ENCODE peak calls at places on chromosomes 13 and 19, in six cellular contexts. H, L, O, D, M and C are unnamed samples.

GRCh38 chr19:13925990-13926389 is 12.2 kb downstream of the PODNL1 start:
- DNase-seq in L (no peak), O (no peak), M (no peak), H (no peak), D (no peak), C (no peak)

GRCh38 chr19:49272204-49272603 is 52.8 kb downstream of the SLC6A16 start:
- DNase-seq in D (no peak), H (no peak), M (no peak), L (no peak), O (no peak), C (peak; percentile 98)

GRCh38 chr19:15195381-15195964 is 5.3 kb downstream of the NOTCH3 start:
- DNase-seq in D (peak; percentile 97), H (peak; percentile 53), L (peak; percentile 69), M (peak; percentile 74), O (no peak), C (peak; percentile 96)

GRCh38 chr13:66618702-66619101 is 611.4 kb downstream of the PCDH9 start:
- DNase-seq in M (no peak), H (no peak), L (no peak), D (no peak), O (no peak), C (peak; percentile 53)

GRCh38 chr13:101624210-101624922 is 171.9 kb downstream of the ITGBL1 start:
- DNase-seq in H (no peak), M (no peak), L (no peak), O (no peak), D (no peak), C (no peak)

GRCh38 chr13:28983661-28984060 is 163.5 kb downstream of the MTUS2 start:
- DNase-seq in H (no peak), O (no peak), L (no peak), D (no peak), M (no peak), C (no peak)

GRCh38 chr13:103866041-103866440 is 799.8 kb upstream of the SLC10A2 start:
- DNase-seq in L (no peak), M (no peak), O (no peak), D (no peak), H (no peak), C (no peak)

GRCh38 chr13:99416411-99417121 is 84.7 kb upstream of the TM9SF2 start:
- DNase-seq in H (no peak), L (no peak), D (no peak), M (no peak), O (no peak), C (no peak)

GRCh38 chr19:12757544-12758274 is 6.1 kb downstream of the BEST2 start:
- DNase-seq in M (peak; percentile 51), L (no peak), H (peak; percentile 49), O (no peak), D (peak; percentile 80), C (peak; percentile 65)

GRCh38 chr19:10292206-10292788 is 2.5 kb downstream of the ICAM5 start:
- DNase-seq in M (peak; percentile 92), L (peak; percentile 92), H (peak; percentile 53), D (peak; percentile 82), O (peak; percentile 53), C (peak; percentile 85)

GRCh38 chr19:5246554-5247155 is 94.0 kb downstream of the PTPRS start:
- DNase-seq in M (no peak), O (no peak), L (no peak), D (no peak), H (no peak), C (no peak)

GRCh38 chr13:41960195-41960699 is 662 bp downstream of the VWA8 start:
- DNase-seq in H (no peak), O (no peak), M (no peak), D (no peak), L (no peak), C (peak; percentile 62)

GRCh38 chr13:36366023-36366422 is 19.8 kb upstream of the SPART start:
- DNase-seq in H (no peak), M (no peak), D (no peak), O (no peak), L (no peak), C (no peak)

GRCh38 chr19:11373166-11373884 is 1.1 kb upstream of the SWSAP1 start:
- DNase-seq in D (no peak), L (no peak), M (no peak), O (no peak), H (no peak), C (peak; percentile 82)

GRCh38 chr19:29872224-29872731 is 60.5 kb downstream of the CCNE1 start:
- DNase-seq in M (no peak), L (no peak), D (no peak), H (no peak), O (no peak), C (peak; percentile 19)

GRCh38 chr19:34243876-34244578 is 10.3 kb upstream of the GARRE1 start:
- DNase-seq in L (no peak), O (no peak), M (no peak), H (no peak), D (no peak), C (no peak)

GRCh38 chr19:23771348-23771747 is 12.7 kb upstream of the ZNF681 start:
- DNase-seq in O (no peak), M (no peak), D (no peak), L (no peak), H (no peak), C (no peak)

GRCh38 chr19:46755077-46755852 is 9.0 kb upstream of the STRN4 start:
- DNase-seq in L (no peak), H (peak; percentile 52), M (no peak), O (no peak), D (peak; percentile 87), C (no peak)

GRCh38 chr19:35318679-35319448 is 10.1 kb upstream of the CD22 start:
- DNase-seq in D (peak; percentile 77), O (no peak), M (peak; percentile 70), H (peak; percentile 74), L (peak; percentile 85), C (peak; percentile 69)

DNA sequence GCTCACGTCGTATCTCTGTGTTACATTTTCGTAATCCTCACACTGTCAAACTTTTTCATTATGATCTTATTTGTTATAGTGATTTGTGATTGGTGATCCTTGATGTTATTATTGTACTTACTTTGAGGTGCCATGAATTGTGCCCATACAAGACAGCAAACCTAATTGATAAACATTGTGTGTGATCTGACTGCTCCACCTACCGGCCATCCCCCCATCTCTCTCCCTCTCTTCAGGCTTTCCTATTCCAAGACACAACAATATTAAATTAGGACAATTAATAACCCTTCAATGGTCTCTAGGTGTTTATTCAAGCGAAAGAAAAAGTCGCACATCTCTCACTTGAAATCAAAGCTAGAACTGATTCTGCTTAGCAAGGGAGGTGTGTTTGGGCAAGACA is 349.3 kb downstream of the RBM26 start:
- DNase-seq in O (no peak), L (no peak), M (no peak), D (no peak), H (no peak), C (no peak)
- TF ChIP-seq CTCF in O (peak; percentile 28), L (no peak), M (no peak), D (no peak), H (no peak), C (no peak)

DNA sequence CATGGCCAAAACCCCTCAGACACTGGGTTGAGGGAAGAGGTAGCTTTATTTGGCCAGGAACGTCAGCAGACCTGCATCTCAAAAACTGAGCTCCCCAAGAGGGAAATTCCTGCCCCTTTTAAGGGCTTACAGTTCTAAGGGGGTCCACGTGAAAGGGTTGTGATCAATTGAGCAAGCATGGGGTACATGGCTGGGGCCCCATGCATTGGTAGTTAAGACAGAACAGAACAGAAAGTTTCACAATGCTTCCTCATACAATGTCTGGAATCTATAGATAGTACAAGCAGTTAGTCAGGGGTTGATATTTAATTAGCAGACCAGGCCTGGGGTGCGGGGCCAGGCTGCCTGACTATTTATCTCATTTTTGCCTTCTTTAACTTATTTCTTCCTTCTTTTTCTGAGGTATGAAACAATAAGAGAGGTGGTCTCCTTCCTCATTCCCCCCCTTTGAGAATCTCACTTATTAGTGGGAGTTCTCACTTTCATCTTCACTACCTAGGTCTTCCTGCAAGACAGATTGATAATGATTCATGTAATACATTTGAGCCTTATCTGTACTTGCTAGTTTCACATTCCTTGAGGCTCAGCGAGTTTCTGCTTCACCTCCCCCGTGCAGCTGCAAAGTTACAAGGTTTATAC is 84.8 kb downstream of the SLC25A15 start:
- DNase-seq in O (no peak), H (no peak), L (no peak), D (no peak), M (no peak), C (no peak)
- H3K4me3 ChIP-seq in O (no peak overlapping the region), H (no peak overlapping the region), L (no peak overlapping the region), D (no peak overlapping the region), M (no peak overlapping the region), C (no peak overlapping the region)

DNA sequence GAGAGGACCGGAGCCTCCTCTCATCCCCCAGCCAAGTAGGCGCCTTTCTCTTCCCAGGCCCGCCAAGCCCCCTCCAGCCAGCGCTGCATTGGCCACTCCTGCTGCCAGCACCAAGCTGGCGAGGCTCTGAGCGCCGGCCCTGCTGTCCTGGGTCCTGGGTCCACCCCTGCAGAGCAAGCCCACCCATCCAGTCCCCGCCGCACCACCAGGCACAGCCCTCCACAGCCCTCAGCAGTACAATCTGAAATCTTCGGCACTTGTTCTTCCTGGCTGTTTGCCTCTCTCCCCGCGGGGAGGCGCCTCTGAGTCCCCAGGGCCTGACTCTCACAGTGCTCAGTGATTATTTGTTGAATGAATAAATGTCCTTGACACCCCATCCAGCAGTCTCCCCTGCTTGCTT is 236.4 kb upstream of the SGCG start:
- DNase-seq in L (no peak), O (no peak), H (no peak), M (no peak), D (no peak), C (no peak)
- TF ChIP-seq CTCF in L (no peak), O (no peak), H (no peak), M (no peak), D (no peak), C (no peak)

GRCh38 chr13:58949646-58950045 is 1214.1 kb downstream of the DIAPH3 start:
- DNase-seq in O (no peak), H (no peak), M (no peak), L (no peak), D (no peak), C (no peak)

GRCh38 chr13:58950911-58951310 is 1212.8 kb downstream of the DIAPH3 start:
- DNase-seq in D (no peak), L (no peak), O (no peak), M (no peak), H (no peak), C (no peak)

GRCh38 chr13:58955546-58956385 is 1208.0 kb downstream of the DIAPH3 start:
- DNase-seq in O (no peak), M (no peak), H (no peak), L (no peak), D (no peak), C (no peak)

GRCh38 chr13:58953638-58954037 is 1210.1 kb downstream of the DIAPH3 start:
- DNase-seq in D (no peak), H (no peak), L (no peak), O (peak; percentile 34), M (no peak), C (no peak)
- H3K4me3 ChIP-seq in D (no peak overlapping the region), H (no peak overlapping the region), L (no peak overlapping the region), O (no peak overlapping the region), M (no peak overlapping the region), C (no peak overlapping the region)